ENCODE peak calls at places on chromosomes 2 and 18, in nine cellular contexts. G is colonic mucosa, A is upper lobe of right lung, J is GM23248, K is body of pancreas, D is right cardiac atrium, T is adrenal gland, Y is A549, S is heart right ventricle. E is an unnamed sample.

GRCh38 chr2:239586651-239587310 is 186.0 kb upstream of the HDAC4 start:
- DNase-seq in G (no peak), A (no peak), J (no peak), K (no peak), D (no peak), T (no peak), Y (no peak), S (no peak), E (no peak)

GRCh38 chr2:5925620-5926019 is 233.4 kb downstream of the SOX11 start:
- DNase-seq in G (no peak), A (no peak), J (no peak), K (no peak), D (no peak), T (no peak), Y (no peak), S (no peak), E (no peak)

GRCh38 chr2:84995826-84996225 is 24.9 kb downstream of the KCMF1 start:
- DNase-seq in G (no peak), A (no peak), J (no peak), K (no peak), D (no peak), T (no peak), Y (no peak), S (no peak), E (no peak)

GRCh38 chr2:173658946-173659371 is 304.3 kb downstream of the CDCA7 start:
- DNase-seq in G (no peak), A (no peak), J (peak; percentile 40), K (no peak), D (no peak), T (no peak), Y (no peak), S (no peak), E (no peak)

GRCh38 chr2:129008055-129008880 is 689.6 kb upstream of the HS6ST1 start:
- DNase-seq in G (no peak), A (no peak), J (no peak), K (no peak), D (no peak), T (no peak), Y (no peak), S (no peak), E (no peak)

GRCh38 chr2:178512491-178512890 is 32.2 kb downstream of the PLEKHA3 start:
- DNase-seq in G (no peak), A (no peak), J (peak; percentile 72), K (no peak), D (no peak), T (no peak), Y (no peak), S (no peak), E (no peak)

GRCh38 chr2:73103018-73103542 is 9.7 kb downstream of the RAB11FIP5 start:
- DNase-seq in G (peak; percentile 36), A (no peak), J (no peak), K (no peak), D (no peak), T (peak; percentile 41), Y (no peak), S (no peak), E (no peak)

GRCh38 chr2:174577967-174578589 is 19.5 kb downstream of the WIPF1 start:
- DNase-seq in G (no peak), A (no peak), J (peak; percentile 86), K (no peak), D (no peak), T (no peak), Y (no peak), S (no peak), E (no peak)

GRCh38 chr2:233424028-233424951 is 70.0 kb downstream of the DGKD start:
- DNase-seq in G (peak; percentile 81), A (peak; percentile 76), J (no peak), K (no peak), D (peak; percentile 53), T (peak; percentile 59), Y (no peak), S (peak; percentile 58), E (peak; percentile 69)

GRCh38 chr18:62999392-62999791 is 284.1 kb downstream of the PHLPP1 start:
- DNase-seq in G (peak; percentile 38), A (no peak), J (peak; percentile 81), K (peak; percentile 69), D (peak; percentile 51), T (peak; percentile 96), Y (no peak), S (peak; percentile 43), E (peak; percentile 46)

GRCh38 chr2:20348542-20348941 is 2.1 kb downstream of the PUM2 start:
- DNase-seq in G (peak; percentile 63), A (no peak), J (no peak), K (no peak), D (no peak), T (no peak), Y (no peak), S (no peak), E (no peak)

GRCh38 chr2:102278720-102279390 is 32.5 kb upstream of the IL1RL1 start:
- DNase-seq in G (no peak), A (no peak), J (peak; percentile 4), K (no peak), D (no peak), T (no peak), Y (no peak), S (no peak), E (no peak)

GRCh38 chr2:145094353-145094752 is 574.4 kb upstream of the ZEB2 start:
- DNase-seq in G (no peak), A (no peak), J (peak; percentile 55), K (no peak), D (no peak), T (no peak), Y (no peak), S (no peak), E (no peak)

GRCh38 chr2:115976916-115977315 is 1534.5 kb downstream of the DPP10 start:
- DNase-seq in G (no peak), A (no peak), J (no peak), K (no peak), D (no peak), T (no peak), Y (no peak), S (no peak), E (no peak)

GRCh38 chr2:128228894-128229293 is 89.8 kb downstream of the HS6ST1 start:
- DNase-seq in G (no peak), A (no peak), J (peak; percentile 24), K (no peak), D (no peak), T (no peak), Y (no peak), S (no peak), E (no peak)

GRCh38 chr2:199410130-199410529 is 47.6 kb downstream of the SATB2 start:
- DNase-seq in G (no peak), A (no peak), J (peak; percentile 60), K (no peak), D (no peak), T (no peak), Y (no peak), S (no peak), E (no peak)

GRCh38 chr2:100427627-100428258 is 10.3 kb upstream of the CHST10 start:
- DNase-seq in G (peak; percentile 55), A (peak; percentile 74), J (peak; percentile 51), K (peak; percentile 60), D (peak; percentile 56), T (peak; percentile 36), Y (no peak), S (no peak), E (peak; percentile 57)

GRCh38 chr2:38029512-38029911 is 46.4 kb downstream of the CYP1B1 start:
- DNase-seq in G (no peak), A (no peak), J (no peak), K (no peak), D (no peak), T (no peak), Y (no peak), S (no peak), E (no peak)

GRCh38 chr18:48826271-48826670 is 124.5 kb downstream of the SMAD7 start:
- DNase-seq in G (peak; percentile 15), A (peak; percentile 22), J (no peak), K (no peak), D (peak; percentile 5), T (peak; percentile 5), Y (no peak), S (no peak), E (no peak)

GRCh38 chr18:48828713-48829442 is 121.9 kb downstream of the SMAD7 start:
- DNase-seq in G (no peak), A (peak; percentile 49), J (no peak), K (no peak), D (no peak), T (peak; percentile 4), Y (no peak), S (no peak), E (no peak)

GRCh38 chr18:48826806-48827205 is 124.0 kb downstream of the SMAD7 start:
- DNase-seq in G (peak; percentile 9), A (peak; percentile 45), J (no peak), K (no peak), D (peak; percentile 10), T (peak; percentile 6), Y (no peak), S (no peak), E (no peak)

GRCh38 chr18:48828201-48828580 is 122.6 kb downstream of the SMAD7 start:
- DNase-seq in G (no peak), A (no peak), J (no peak), K (no peak), D (no peak), T (no peak), Y (no peak), S (no peak), E (no peak)

GRCh38 chr18:48827321-48828200 is 123.2 kb downstream of the SMAD7 start:
- DNase-seq in G (no peak), A (peak; percentile 50), J (peak; percentile 80), K (no peak), D (peak; percentile 8), T (peak; percentile 11), Y (no peak), S (no peak), E (no peak)
- H3K4me3 ChIP-seq in G (no peak overlapping the region), A (no peak overlapping the region), J (peak overlapping the region; percentile 1), K (no peak overlapping the region), D (peak overlapping the region; percentile 9), T (no peak overlapping the region), Y (no peak overlapping the region), S (no peak overlapping the region), E (peak overlapping the region; percentile 36)

GRCh38 chr2:9408641-9409151 is 14.6 kb downstream of the ITGB1BP1 start:
- DNase-seq in G (no peak), A (peak; percentile 35), J (no peak), K (peak; percentile 27), D (no peak), T (no peak), Y (no peak), S (no peak), E (no peak)
- H3K27ac ChIP-seq in G (no peak overlapping the region), A (no peak overlapping the region), J (no peak overlapping the region), K (no peak overlapping the region), D (no peak overlapping the region), T (no peak overlapping the region), Y (no peak overlapping the region), S (no peak overlapping the region), E (no peak overlapping the region)

DNA sequence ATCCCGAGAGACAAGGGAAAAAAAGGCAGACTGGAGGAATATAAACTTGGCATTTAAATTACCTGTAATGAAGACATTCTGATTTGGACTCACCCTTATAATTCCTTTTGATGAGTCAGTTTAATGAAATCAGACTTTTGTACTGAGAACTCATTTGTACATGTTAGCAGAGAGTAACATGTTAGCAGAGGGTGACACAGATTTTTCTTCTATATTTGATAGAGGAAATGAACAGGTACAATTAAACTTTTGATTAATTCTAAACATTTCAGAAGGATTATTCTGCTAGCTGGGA is 74.7 kb upstream of the RIOK3 start:
- DNase-seq in G (no peak), A (no peak), J (peak; percentile 44), K (no peak), D (no peak), T (no peak), Y (no peak), S (no peak), E (no peak)
- H3K4me3 ChIP-seq in G (no peak overlapping the region), A (no peak overlapping the region), J (peak overlapping the region; percentile 31), K (no peak overlapping the region), D (no peak overlapping the region), T (no peak overlapping the region), Y (no peak overlapping the region), S (no peak overlapping the region), E (no peak overlapping the region)

GRCh38 chr2:230614040-230614439 is 98.6 kb upstream of the CAB39 start:
- DNase-seq in G (no peak), A (no peak), J (no peak), K (no peak), D (no peak), T (no peak), Y (no peak), S (no peak), E (no peak)
- H3K27ac ChIP-seq in G (no peak overlapping the region), A (no peak overlapping the region), J (no peak overlapping the region), K (no peak overlapping the region), D (no peak overlapping the region), T (no peak overlapping the region), Y (no peak overlapping the region), S (no peak overlapping the region), E (no peak overlapping the region)